ENCODE peak calls at places on chromosomes 12 and 14, in four cellular contexts. M is sigmoid colon, X is tibial nerve, C is colonic mucosa. H is an unnamed sample.

GRCh38 chr12:31906581-31907286 is 52.5 kb upstream of the RESF1 start:
- DNase-seq in M (no peak), X (no peak), C (no peak), H (no peak)

GRCh38 chr14:79584679-79585078 is 626.6 kb downstream of the DIO2 start:
- DNase-seq in M (no peak), X (no peak), C (no peak), H (no peak)

GRCh38 chr12:121529184-121529583 is 51.6 kb downstream of the KDM2B start:
- DNase-seq in M (no peak), X (no peak), C (no peak), H (no peak)

GRCh38 chr12:93089805-93090569 is 160.9 kb upstream of the EEA1 start:
- DNase-seq in M (no peak), X (no peak), C (peak; percentile 58), H (no peak)

GRCh38 chr14:50093496-50093895 is 22.9 kb downstream of the VCPKMT start:
- DNase-seq in M (no peak), X (no peak), C (no peak), H (no peak)

GRCh38 chr12:60421741-60422140 is 825.9 kb downstream of the SLC16A7 start:
- DNase-seq in M (no peak), X (no peak), C (no peak), H (no peak)

GRCh38 chr14:35369701-35370191 is 34.8 kb downstream of the NFKBIA start:
- DNase-seq in M (no peak), X (no peak), C (no peak), H (peak; percentile 93)

GRCh38 chr12:3225154-3225795 is 148.1 kb downstream of the TSPAN9 start:
- DNase-seq in M (no peak), X (no peak), C (no peak), H (peak; percentile 71)

GRCh38 chr14:61472801-61473376 is 151.5 kb downstream of the PRKCH start:
- DNase-seq in M (no peak), X (no peak), C (no peak), H (no peak)

GRCh38 chr12:21073822-21074460 is 57.1 kb upstream of the SLCO1B1 start:
- DNase-seq in M (no peak), X (no peak), C (no peak), H (peak; percentile 52)

GRCh38 chr14:91484744-91485143 is 25.4 kb downstream of the PPP4R3A start:
- DNase-seq in M (no peak), X (no peak), C (no peak), H (no peak)

GRCh38 chr12:102948941-102949352 is 8.5 kb upstream of the ASCL1 start:
- DNase-seq in M (no peak), X (peak; percentile 40), C (peak; percentile 46), H (no peak)

GRCh38 chr12:46933947-46934346 is 108.2 kb upstream of the SLC38A4 start:
- DNase-seq in M (no peak), X (no peak), C (no peak), H (no peak)

DNA sequence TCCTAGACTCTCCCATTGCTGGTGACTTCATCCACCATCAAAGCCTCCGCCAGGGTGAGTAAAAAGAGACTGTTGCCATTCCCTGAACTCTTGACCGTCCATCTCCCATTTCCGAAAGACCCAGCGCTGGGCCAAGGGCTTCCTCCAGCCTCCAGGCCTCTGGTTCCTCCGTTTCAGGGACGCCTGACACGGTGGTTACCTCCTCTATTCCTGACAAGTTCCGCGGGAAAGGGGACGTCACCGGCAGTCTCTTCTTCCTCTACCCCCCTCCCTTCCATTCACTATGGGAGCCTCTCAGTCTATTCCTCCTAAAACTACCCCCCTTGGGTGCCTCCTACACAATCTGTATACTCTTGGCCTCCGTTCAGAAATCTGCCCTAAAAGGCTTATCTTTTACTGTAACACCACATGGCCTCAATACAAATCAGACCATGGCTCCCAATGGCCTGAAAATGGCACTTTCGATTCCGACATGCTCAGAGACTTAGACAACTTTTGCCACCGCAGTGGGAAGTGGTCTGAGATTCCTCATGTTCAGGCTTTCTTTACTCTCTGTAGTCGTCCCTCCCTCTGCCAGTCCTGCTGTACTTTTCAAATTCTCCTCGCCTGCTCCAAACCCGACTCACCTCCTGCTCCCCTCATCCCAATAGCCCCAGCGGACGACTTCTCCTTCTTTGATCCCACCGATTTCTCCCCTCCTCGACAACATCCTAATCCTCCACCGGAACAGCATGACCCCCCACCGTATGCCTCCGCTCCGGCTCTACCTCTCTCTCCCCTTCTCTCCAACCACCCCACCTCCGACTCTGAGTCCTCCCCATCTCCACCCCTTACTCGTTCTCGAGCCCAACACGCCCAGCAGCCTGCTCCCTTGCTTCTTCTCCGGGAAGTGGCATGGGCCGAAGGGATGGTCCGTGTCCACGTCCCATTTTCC is 70.4 kb downstream of the MOK start:
- DNase-seq in M (no peak), X (no peak), C (no peak), H (no peak)
- H3K4me3 ChIP-seq in M (peak overlapping the region; percentile 18), X (no peak overlapping the region), C (no peak overlapping the region), H (no peak overlapping the region)

GRCh38 chr14:101408077-101408831 is 153.0 kb upstream of the DIO3 start:
- DNase-seq in M (no peak), X (no peak), C (no peak), H (no peak)
- H3K27me3 ChIP-seq in M (no peaks in the 10 kb centered on the region), X (peaks cover 4% of the 10 kb centered on the region), C (no peaks in the 10 kb centered on the region), H (no peaks in the 10 kb centered on the region)

GRCh38 chr12:131402781-131403396 is 308.0 kb upstream of the SFSWAP start:
- DNase-seq in M (peak; percentile 58), X (no peak), C (no peak), H (no peak)

GRCh38 chr12:131408036-131408365 is 302.9 kb upstream of the SFSWAP start:
- DNase-seq in M (peak; percentile 58), X (no peak), C (no peak), H (no peak)

GRCh38 chr12:131404705-131405104 is 306.2 kb upstream of the SFSWAP start:
- DNase-seq in M (peak; percentile 33), X (no peak), C (no peak), H (no peak)

GRCh38 chr12:131407221-131408035 is 303.5 kb upstream of the SFSWAP start:
- DNase-seq in M (peak; percentile 42), X (no peak), C (no peak), H (no peak)

DNA sequence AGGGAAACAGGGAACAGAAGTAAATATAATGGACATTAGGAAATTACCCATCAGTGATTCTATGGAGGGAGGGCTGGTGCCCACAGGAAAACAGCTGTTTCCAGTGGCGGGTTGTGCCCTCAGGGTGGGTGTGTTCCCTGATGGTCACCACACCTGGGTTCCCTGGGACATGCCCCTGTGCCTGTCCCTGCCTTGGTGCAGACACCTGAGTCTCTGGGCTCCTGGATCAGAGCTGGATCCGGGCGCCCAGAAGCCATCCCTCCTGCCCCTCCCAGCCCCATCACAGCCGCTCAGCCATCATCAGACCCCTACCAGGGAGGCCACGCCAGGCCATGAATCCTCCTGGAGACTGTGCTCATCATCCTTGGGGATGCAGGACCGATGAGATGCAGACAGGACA is 307.2 kb upstream of the SFSWAP start:
- DNase-seq in M (peak; percentile 53), X (no peak), C (no peak), H (no peak)
- H3K9me3 ChIP-seq in M (no peaks in the 10 kb centered on the region), X (no peaks in the 10 kb centered on the region), C (no peaks in the 10 kb centered on the region), H (no peaks in the 10 kb centered on the region)

DNA sequence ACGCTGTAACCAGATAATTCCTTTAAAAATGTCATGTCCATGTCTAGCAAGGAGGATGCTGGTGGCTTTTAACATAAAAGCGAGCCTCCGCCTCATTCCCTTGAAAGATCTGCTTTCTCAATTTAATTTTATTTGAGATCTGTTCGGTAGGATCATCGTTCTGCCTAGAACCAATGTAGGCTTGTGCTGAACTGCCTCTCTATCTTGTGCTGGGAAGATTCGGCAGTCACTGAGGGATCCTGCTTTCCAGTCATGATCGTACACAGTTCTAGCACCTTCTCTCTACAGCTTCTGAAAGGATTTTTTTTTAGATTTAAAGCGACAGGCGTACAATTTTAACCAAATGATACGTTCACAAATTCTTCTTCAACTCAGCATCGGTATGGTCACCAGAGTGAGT is 54.3 kb downstream of the PEBP1 start:
- DNase-seq in M (no peak), X (no peak), C (no peak), H (no peak)
- H3K4me3 ChIP-seq in M (peak overlapping the region; percentile 49), X (peak overlapping the region; percentile 24), C (no peak overlapping the region), H (no peak overlapping the region)

DNA sequence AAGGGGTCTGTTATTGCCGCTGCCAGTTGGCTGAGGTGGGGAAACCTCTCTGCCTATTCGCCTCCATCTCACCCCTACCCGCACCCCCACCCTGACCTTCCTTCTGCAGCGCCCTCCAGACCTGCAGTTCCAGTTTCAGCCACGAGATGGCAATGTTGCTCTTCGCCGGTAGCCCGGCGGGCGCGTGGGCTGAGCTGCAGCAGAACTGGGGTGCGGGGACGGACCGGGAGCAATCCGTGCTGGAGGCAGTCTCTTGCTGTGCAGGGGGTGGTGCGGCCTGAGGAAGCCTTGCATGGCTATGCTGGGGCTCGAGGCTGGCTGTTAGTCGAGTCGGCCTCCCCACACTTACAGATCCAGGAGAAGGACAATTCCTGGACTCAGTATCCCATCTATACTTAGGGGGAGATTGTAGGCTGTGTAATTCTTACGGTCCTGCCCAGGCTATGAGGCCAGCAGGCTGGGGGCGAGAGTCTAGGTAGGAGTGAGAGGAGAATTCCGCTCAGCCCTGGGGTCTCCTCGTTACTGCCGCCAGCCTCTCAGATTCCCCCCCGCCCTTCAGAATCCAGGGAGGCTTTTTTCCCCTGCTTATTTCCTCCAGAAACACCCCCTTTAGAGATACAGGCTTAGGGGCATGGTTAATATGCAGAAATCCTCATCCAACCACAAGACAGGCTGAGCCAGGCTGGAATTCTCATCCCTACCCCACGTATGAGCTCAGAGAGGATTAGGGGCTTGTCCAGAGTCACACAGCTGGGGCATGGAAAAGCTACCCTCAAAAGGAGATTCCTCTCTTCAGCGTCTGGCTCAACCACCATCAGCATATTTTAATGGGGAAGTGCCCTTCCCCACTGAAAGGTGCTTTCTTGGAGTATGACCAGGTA is 118.2 kb downstream of the AACS start:
- DNase-seq in M (peak; percentile 80), X (peak; percentile 62), C (peak; percentile 77), H (peak; percentile 75)
- H3K27me3 ChIP-seq in M (peaks cover 7% of the 10 kb centered on the region), X (peaks cover 37% of the 10 kb centered on the region), C (peaks cover 40% of the 10 kb centered on the region), H (peaks cover 23% of the 10 kb centered on the region)

GRCh38 chr12:95774311-95775045 is 16.1 kb downstream of the NTN4 start:
- DNase-seq in M (no peak), X (no peak), C (no peak), H (no peak)

GRCh38 chr12:95767703-95768102 is 22.9 kb downstream of the NTN4 start:
- DNase-seq in M (no peak), X (no peak), C (no peak), H (no peak)

GRCh38 chr12:95773320-95773719 is 17.2 kb downstream of the NTN4 start:
- DNase-seq in M (no peak), X (no peak), C (no peak), H (no peak)
- H3K9me3 ChIP-seq in M (no peaks in the 10 kb centered on the region), X (no peaks in the 10 kb centered on the region), C (no peaks in the 10 kb centered on the region), H (no peaks in the 10 kb centered on the region)

GRCh38 chr12:109290061-109290460 is 19.0 kb downstream of the FOXN4 start:
- DNase-seq in M (no peak), X (no peak), C (no peak), H (no peak)

GRCh38 chr12:109291531-109292341 is 17.3 kb downstream of the FOXN4 start:
- DNase-seq in M (peak; percentile 83), X (no peak), C (peak; percentile 69), H (no peak)

GRCh38 chr12:109292342-109292711 is 16.8 kb downstream of the FOXN4 start:
- DNase-seq in M (no peak), X (no peak), C (no peak), H (no peak)

GRCh38 chr12:109293106-109293505 is 16.0 kb downstream of the FOXN4 start:
- DNase-seq in M (peak; percentile 49), X (no peak), C (no peak), H (no peak)

GRCh38 chr12:109291117-109291516 is 18.0 kb downstream of the FOXN4 start:
- DNase-seq in M (no peak), X (no peak), C (no peak), H (no peak)
- H3K4me3 ChIP-seq in M (peak overlapping the region; percentile 42), X (no peak overlapping the region), C (peak overlapping the region; percentile 19), H (no peak overlapping the region)

GRCh38 chr12:56683-57346 is 9.8 kb upstream of the IQSEC3 start:
- DNase-seq in M (no peak), X (no peak), C (no peak), H (peak; percentile 70)
- H3K27me3 ChIP-seq in M (no peaks in the 10 kb centered on the region), X (peaks cover 42% of the 10 kb centered on the region), C (no peaks in the 10 kb centered on the region), H (peaks cover 52% of the 10 kb centered on the region)

GRCh38 chr14:29255692-29256091 is 489.1 kb downstream of the FOXG1 start:
- DNase-seq in M (no peak), X (no peak), C (no peak), H (no peak)
- H3K9me3 ChIP-seq in M (no peaks in the 10 kb centered on the region), X (no peaks in the 10 kb centered on the region), C (no peaks in the 10 kb centered on the region), H (no peaks in the 10 kb centered on the region)

H was measured in RWPE2.